ENCODE peak calls at places on chromosome 4, in six cellular contexts. One of them, this sample, is unnamed.

GRCh38 chr4:153259679-153260078 is 55.4 kb downstream of the TRIM2 start:
- DNase-seq in Calu3: no peak
- DNase-seq in left lung: no peak
- DNase-seq in AG04449: no peak
- DNase-seq in suprapubic skin: no peak
- DNase-seq in progenitor cell of endocrine pancreas: no peak
- DNase-seq in this sample: no peak

GRCh38 chr4:106264331-106264728 is 51.7 kb downstream of the TBCK start:
- DNase-seq in left lung: no peak
- DNase-seq in progenitor cell of endocrine pancreas: no peak
- DNase-seq in AG04449: no peak
- DNase-seq in Calu3: no peak
- DNase-seq in suprapubic skin: no peak
- DNase-seq in this sample: no peak

GRCh38 chr4:141971854-141972253 is 335.5 kb downstream of the IL15 start:
- DNase-seq in AG04449: no peak
- DNase-seq in suprapubic skin: no peak
- DNase-seq in left lung: no peak
- DNase-seq in progenitor cell of endocrine pancreas: no peak
- DNase-seq in Calu3: no peak
- DNase-seq in this sample: no peak

GRCh38 chr4:37742149-37742548 is 56.0 kb upstream of the RELL1 start:
- DNase-seq in progenitor cell of endocrine pancreas: no peak
- DNase-seq in AG04449: no peak
- DNase-seq in Calu3: peak
- DNase-seq in left lung: no peak
- DNase-seq in suprapubic skin: no peak
- DNase-seq in this sample: no peak

GRCh38 chr4:113675731-113676707 is 85.5 kb downstream of the CAMK2D start:
- DNase-seq in left lung: no peak
- DNase-seq in progenitor cell of endocrine pancreas: no peak
- DNase-seq in suprapubic skin: no peak
- DNase-seq in Calu3: no peak
- DNase-seq in AG04449: no peak
- DNase-seq in this sample: no peak

GRCh38 chr4:87943660-87944149 is 31.8 kb upstream of the SPP1 start:
- DNase-seq in AG04449: no peak
- DNase-seq in progenitor cell of endocrine pancreas: no peak
- DNase-seq in suprapubic skin: no peak
- DNase-seq in Calu3: no peak
- DNase-seq in left lung: no peak
- DNase-seq in this sample: no peak

GRCh38 chr4:78645853-78646757 is 94.5 kb downstream of the ANXA3 start:
- DNase-seq in suprapubic skin: peak
- DNase-seq in left lung: peak
- DNase-seq in progenitor cell of endocrine pancreas: no peak
- DNase-seq in Calu3: no peak
- DNase-seq in AG04449: peak
- DNase-seq in this sample: no peak

GRCh38 chr4:112951362-112951962 is 98.0 kb upstream of the ANK2 start:
- DNase-seq in left lung: no peak
- DNase-seq in progenitor cell of endocrine pancreas: no peak
- DNase-seq in Calu3: no peak
- DNase-seq in AG04449: no peak
- DNase-seq in suprapubic skin: no peak
- DNase-seq in this sample: no peak

GRCh38 chr4:1842993-1843448 is 12.9 kb downstream of the LETM1 start:
- DNase-seq in left lung: no peak
- DNase-seq in progenitor cell of endocrine pancreas: no peak
- DNase-seq in Calu3: no peak
- DNase-seq in AG04449: peak
- DNase-seq in suprapubic skin: no peak
- DNase-seq in this sample: no peak

GRCh38 chr4:3781193-3781886 is 15.2 kb downstream of the ADRA2C start:
- DNase-seq in progenitor cell of endocrine pancreas: no peak
- DNase-seq in suprapubic skin: no peak
- DNase-seq in AG04449: no peak
- DNase-seq in Calu3: peak
- DNase-seq in left lung: no peak
- DNase-seq in this sample: no peak

GRCh38 chr4:93394488-93395185 is 433.9 kb upstream of the ATOH1 start:
- DNase-seq in suprapubic skin: no peak
- DNase-seq in AG04449: no peak
- DNase-seq in Calu3: no peak
- DNase-seq in progenitor cell of endocrine pancreas: no peak
- DNase-seq in left lung: no peak
- DNase-seq in this sample: no peak

GRCh38 chr4:168562021-168562691 is 65.3 kb downstream of the PALLD start:
- DNase-seq in suprapubic skin: no peak
- DNase-seq in Calu3: no peak
- DNase-seq in AG04449: no peak
- DNase-seq in left lung: no peak
- DNase-seq in progenitor cell of endocrine pancreas: no peak
- DNase-seq in this sample: no peak

GRCh38 chr4:155807021-155807420 is 48.2 kb downstream of the GUCY1B1 start:
- DNase-seq in left lung: no peak
- DNase-seq in AG04449: peak
- DNase-seq in Calu3: no peak
- DNase-seq in progenitor cell of endocrine pancreas: no peak
- DNase-seq in suprapubic skin: no peak
- DNase-seq in this sample: no peak

GRCh38 chr4:87045659-87046058 is 110.8 kb downstream of the AFF1 start:
- DNase-seq in progenitor cell of endocrine pancreas: no peak
- DNase-seq in AG04449: no peak
- DNase-seq in left lung: no peak
- DNase-seq in Calu3: no peak
- DNase-seq in suprapubic skin: no peak
- DNase-seq in this sample: no peak

GRCh38 chr4:100913685-100914084 is 395.9 kb upstream of the EMCN start:
- DNase-seq in left lung: no peak
- DNase-seq in Calu3: no peak
- DNase-seq in AG04449: no peak
- DNase-seq in suprapubic skin: no peak
- DNase-seq in progenitor cell of endocrine pancreas: no peak
- DNase-seq in this sample: no peak

GRCh38 chr4:2126309-2127043 is 67.3 kb downstream of the NAT8L start:
- DNase-seq in left lung: no peak
- DNase-seq in Calu3: no peak
- DNase-seq in AG04449: no peak
- DNase-seq in progenitor cell of endocrine pancreas: no peak
- DNase-seq in suprapubic skin: no peak
- DNase-seq in this sample: no peak

GRCh38 chr4:80197132-80197573 is at the start of gene PRDM8:
- DNase-seq in left lung: no peak
- DNase-seq in AG04449: no peak
- DNase-seq in progenitor cell of endocrine pancreas: no peak
- DNase-seq in suprapubic skin: no peak
- DNase-seq in Calu3: no peak
- DNase-seq in this sample: no peak

GRCh38 chr4:138053601-138054322 is 188.4 kb downstream of the SLC7A11 start:
- DNase-seq in Calu3: peak
- DNase-seq in AG04449: peak
- DNase-seq in suprapubic skin: no peak
- DNase-seq in progenitor cell of endocrine pancreas: no peak
- DNase-seq in left lung: no peak
- DNase-seq in this sample: no peak

DNA sequence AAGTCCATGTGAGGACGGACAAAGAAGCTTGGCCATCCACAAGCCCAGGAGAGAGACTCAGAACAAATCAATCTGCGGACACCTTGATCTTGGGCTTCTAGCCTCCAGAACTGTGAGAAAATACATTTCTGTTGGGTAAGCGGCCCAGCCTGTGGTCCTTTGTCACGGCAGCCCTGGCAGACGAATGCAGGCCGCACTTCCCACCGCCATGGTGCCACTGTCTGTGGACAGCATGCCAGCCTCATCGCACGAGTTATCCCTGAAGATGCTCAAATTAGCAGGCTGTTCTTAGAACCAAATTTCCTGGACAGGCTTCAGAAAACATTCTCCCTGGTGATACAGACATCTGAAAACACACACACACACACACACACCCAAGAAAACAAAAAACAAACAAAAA is 343.5 kb upstream of the GATB start:
- DNase-seq in Calu3: no peak
- DNase-seq in AG04449: no peak
- DNase-seq in progenitor cell of endocrine pancreas: no peak
- DNase-seq in suprapubic skin: no peak
- DNase-seq in left lung: no peak
- DNase-seq in this sample: no peak
- TF ChIP-seq CTCF in Calu3: no peak
- TF ChIP-seq CTCF in AG04449: no peak
- TF ChIP-seq CTCF in progenitor cell of endocrine pancreas: no peak
- TF ChIP-seq CTCF in suprapubic skin: no peak
- TF ChIP-seq CTCF in left lung: no peak
- TF ChIP-seq CTCF in this sample: no peak

GRCh38 chr4:149901128-149901527 is 85.5 kb upstream of the IQCM start:
- DNase-seq in left lung: no peak
- DNase-seq in suprapubic skin: no peak
- DNase-seq in AG04449: no peak
- DNase-seq in progenitor cell of endocrine pancreas: no peak
- DNase-seq in Calu3: no peak
- DNase-seq in this sample: no peak

GRCh38 chr4:149897784-149898183 is 82.1 kb upstream of the IQCM start:
- DNase-seq in AG04449: no peak
- DNase-seq in suprapubic skin: no peak
- DNase-seq in progenitor cell of endocrine pancreas: no peak
- DNase-seq in left lung: no peak
- DNase-seq in Calu3: no peak
- DNase-seq in this sample: no peak

GRCh38 chr4:149891381-149891780 is 75.7 kb upstream of the IQCM start:
- DNase-seq in progenitor cell of endocrine pancreas: no peak
- DNase-seq in Calu3: no peak
- DNase-seq in AG04449: no peak
- DNase-seq in suprapubic skin: no peak
- DNase-seq in left lung: no peak
- DNase-seq in this sample: no peak

DNA sequence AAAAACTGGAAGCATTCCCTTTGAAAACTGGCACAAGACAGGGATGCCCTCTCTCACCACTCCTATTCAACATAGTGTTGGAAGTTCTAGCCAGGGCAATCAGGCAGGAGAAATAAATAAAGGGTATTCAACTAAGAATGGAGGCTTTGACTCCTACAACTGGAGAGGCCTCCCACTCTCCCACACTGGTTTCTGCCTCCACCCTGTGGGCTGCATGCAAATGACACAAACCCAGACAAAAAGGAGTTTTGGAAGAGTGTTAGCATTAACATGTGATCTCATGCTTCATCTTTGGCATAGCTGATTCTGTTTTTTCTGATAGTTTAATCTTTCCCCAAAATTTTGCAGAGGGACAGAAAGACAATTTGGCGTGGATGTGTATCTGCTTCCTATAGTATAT is 80.8 kb upstream of the IQCM start:
- DNase-seq in AG04449: no peak
- DNase-seq in Calu3: peak
- DNase-seq in left lung: no peak
- DNase-seq in progenitor cell of endocrine pancreas: no peak
- DNase-seq in suprapubic skin: no peak
- DNase-seq in this sample: no peak
- TF ChIP-seq CTCF in AG04449: peak
- TF ChIP-seq CTCF in Calu3: no peak
- TF ChIP-seq CTCF in left lung: peak
- TF ChIP-seq CTCF in progenitor cell of endocrine pancreas: peak
- TF ChIP-seq CTCF in suprapubic skin: no peak
- TF ChIP-seq CTCF in this sample: peak

GRCh38 chr4:121053601-121054143 is 18.7 kb downstream of the NDNF start:
- DNase-seq in progenitor cell of endocrine pancreas: no peak
- DNase-seq in Calu3: no peak
- DNase-seq in left lung: no peak
- DNase-seq in suprapubic skin: no peak
- DNase-seq in AG04449: no peak
- DNase-seq in this sample: no peak

GRCh38 chr4:121054373-121054772 is 18.0 kb downstream of the NDNF start:
- DNase-seq in left lung: no peak
- DNase-seq in AG04449: no peak
- DNase-seq in Calu3: no peak
- DNase-seq in suprapubic skin: no peak
- DNase-seq in progenitor cell of endocrine pancreas: no peak
- DNase-seq in this sample: no peak

GRCh38 chr4:121049072-121049599 is 23.2 kb downstream of the NDNF start:
- DNase-seq in progenitor cell of endocrine pancreas: no peak
- DNase-seq in Calu3: no peak
- DNase-seq in AG04449: no peak
- DNase-seq in left lung: no peak
- DNase-seq in suprapubic skin: no peak
- DNase-seq in this sample: no peak

GRCh38 chr4:121048165-121048564 is 24.2 kb downstream of the NDNF start:
- DNase-seq in left lung: peak
- DNase-seq in Calu3: no peak
- DNase-seq in AG04449: no peak
- DNase-seq in suprapubic skin: no peak
- DNase-seq in progenitor cell of endocrine pancreas: no peak
- DNase-seq in this sample: no peak

DNA sequence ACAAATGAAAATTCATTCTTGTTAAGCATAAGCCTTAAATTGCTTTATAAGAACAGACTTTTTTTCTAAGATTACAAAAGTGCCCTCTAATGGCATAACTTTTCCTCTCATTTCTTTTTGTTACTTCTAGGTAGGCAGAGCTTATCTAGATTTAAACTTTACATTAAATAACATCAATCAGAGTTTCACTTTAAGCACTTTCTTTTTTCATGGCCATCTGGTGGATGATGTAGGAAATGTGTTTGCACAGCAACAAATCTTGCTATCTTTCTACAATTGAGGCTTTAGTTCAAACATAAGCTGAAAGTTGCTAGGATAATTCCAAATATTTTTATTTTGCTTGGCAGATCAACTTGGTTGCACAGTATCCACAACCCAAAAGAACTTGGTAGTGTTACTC is 22.1 kb downstream of the NDNF start:
- DNase-seq in progenitor cell of endocrine pancreas: no peak
- DNase-seq in left lung: no peak
- DNase-seq in Calu3: no peak
- DNase-seq in suprapubic skin: no peak
- DNase-seq in AG04449: no peak
- DNase-seq in this sample: no peak
- TF ChIP-seq CTCF in progenitor cell of endocrine pancreas: peak
- TF ChIP-seq CTCF in left lung: peak
- TF ChIP-seq CTCF in Calu3: no peak
- TF ChIP-seq CTCF in suprapubic skin: no peak
- TF ChIP-seq CTCF in AG04449: peak
- TF ChIP-seq CTCF in this sample: peak

GRCh38 chr4:145760961-145761929 is 81.3 kb downstream of the C4orf51 start:
- DNase-seq in AG04449: no peak
- DNase-seq in left lung: no peak
- DNase-seq in Calu3: no peak
- DNase-seq in progenitor cell of endocrine pancreas: no peak
- DNase-seq in suprapubic skin: no peak
- DNase-seq in this sample: no peak
- TF ChIP-seq CTCF in AG04449: no peak
- TF ChIP-seq CTCF in left lung: no peak
- TF ChIP-seq CTCF in Calu3: no peak
- TF ChIP-seq CTCF in progenitor cell of endocrine pancreas: no peak
- TF ChIP-seq CTCF in suprapubic skin: no peak
- TF ChIP-seq CTCF in this sample: no peak

DNA sequence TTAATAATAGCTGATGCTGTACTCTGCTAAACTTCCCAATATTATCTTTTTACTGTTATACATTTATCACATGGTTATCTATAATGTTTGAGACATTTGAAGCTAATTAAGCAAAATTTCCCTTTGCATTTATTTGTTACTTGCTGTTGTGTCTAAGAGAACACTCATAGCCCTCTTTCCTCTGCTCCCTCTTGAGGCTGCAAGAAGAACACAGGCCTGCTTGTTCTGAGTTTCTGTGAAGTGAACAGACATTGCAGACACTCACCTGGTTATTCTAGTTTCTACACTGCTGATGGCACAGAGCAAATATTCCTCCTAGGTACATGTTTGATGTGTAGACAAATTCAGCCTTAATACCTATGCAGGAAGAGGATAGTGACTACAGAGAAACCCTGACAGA is 367.8 kb downstream of the GASK1B start:
- DNase-seq in left lung: no peak
- DNase-seq in AG04449: no peak
- DNase-seq in Calu3: no peak
- DNase-seq in progenitor cell of endocrine pancreas: no peak
- DNase-seq in suprapubic skin: no peak
- DNase-seq in this sample: no peak
- TF ChIP-seq CTCF in left lung: peak
- TF ChIP-seq CTCF in AG04449: no peak
- TF ChIP-seq CTCF in Calu3: no peak
- TF ChIP-seq CTCF in progenitor cell of endocrine pancreas: peak
- TF ChIP-seq CTCF in suprapubic skin: no peak
- TF ChIP-seq CTCF in this sample: peak